ENCODE peak calls at places on chromosomes 11 and 22, in six cellular contexts. One of them, this sample, is unnamed.
A peak's percentile ranks its signal among the peaks of the same experiment; 100 is the strongest.

GRCh38 chr11:1059759-1060158 is 14.9 kb upstream of the MUC2 start:
- DNase-seq in K562: no peak
- DNase-seq in A549: no peak
- DNase-seq in endothelial cell of umbilical vein: no peak
- DNase-seq in HepG2: no peak
- DNase-seq in GM12878: no peak
- DNase-seq in this sample: no peak

GRCh38 chr11:18669211-18669593 is 29.4 kb upstream of the TMEM86A start:
- DNase-seq in K562: no peak
- DNase-seq in A549: no peak
- DNase-seq in endothelial cell of umbilical vein: no peak
- DNase-seq in HepG2: no peak
- DNase-seq in GM12878: no peak
- DNase-seq in this sample: peak; percentile 24

GRCh38 chr22:43128928-43129424 is 14.2 kb downstream of the MCAT start:
- DNase-seq in K562: peak; percentile 63
- DNase-seq in A549: no peak
- DNase-seq in endothelial cell of umbilical vein: no peak
- DNase-seq in HepG2: no peak
- DNase-seq in GM12878: no peak
- DNase-seq in this sample: peak; percentile 66

GRCh38 chr11:121497176-121497995 is 44.6 kb upstream of the SORL1-AS1 start:
- DNase-seq in K562: no peak
- DNase-seq in A549: no peak
- DNase-seq in endothelial cell of umbilical vein: no peak
- DNase-seq in HepG2: no peak
- DNase-seq in GM12878: no peak
- DNase-seq in this sample: no peak

GRCh38 chr11:74989269-74989655 is 529 bp downstream of the NEU3 start:
- DNase-seq in K562: no peak
- DNase-seq in A549: peak; percentile 2
- DNase-seq in endothelial cell of umbilical vein: no peak
- DNase-seq in HepG2: no peak
- DNase-seq in GM12878: no peak
- DNase-seq in this sample: peak; percentile 31

GRCh38 chr11:14189874-14190273 is 169.1 kb downstream of the RRAS2 start:
- DNase-seq in K562: no peak
- DNase-seq in A549: no peak
- DNase-seq in endothelial cell of umbilical vein: no peak
- DNase-seq in HepG2: no peak
- DNase-seq in GM12878: no peak
- DNase-seq in this sample: peak; percentile 80

GRCh38 chr11:92130432-92130831 is 94.2 kb upstream of the FAT3 start:
- DNase-seq in K562: no peak
- DNase-seq in A549: peak; percentile 23
- DNase-seq in endothelial cell of umbilical vein: no peak
- DNase-seq in HepG2: no peak
- DNase-seq in GM12878: no peak
- DNase-seq in this sample: no peak

GRCh38 chr11:85758026-85758425 is 52.9 kb downstream of the SYTL2 start:
- DNase-seq in K562: no peak
- DNase-seq in A549: no peak
- DNase-seq in endothelial cell of umbilical vein: no peak
- DNase-seq in HepG2: no peak
- DNase-seq in GM12878: no peak
- DNase-seq in this sample: no peak

GRCh38 chr22:33747576-33748180 is 172.6 kb downstream of the LARGE1 start:
- DNase-seq in K562: no peak
- DNase-seq in A549: peak; percentile 7
- DNase-seq in endothelial cell of umbilical vein: no peak
- DNase-seq in HepG2: no peak
- DNase-seq in GM12878: no peak
- DNase-seq in this sample: peak; percentile 5

GRCh38 chr11:89421718-89422117 is 69.5 kb downstream of the NOX4 start:
- DNase-seq in K562: no peak
- DNase-seq in A549: no peak
- DNase-seq in endothelial cell of umbilical vein: no peak
- DNase-seq in HepG2: no peak
- DNase-seq in GM12878: no peak
- DNase-seq in this sample: no peak

GRCh38 chr11:26286472-26287066 is 45.4 kb upstream of the ANO3 start:
- DNase-seq in K562: no peak
- DNase-seq in A549: peak; percentile 27
- DNase-seq in endothelial cell of umbilical vein: peak; percentile 37
- DNase-seq in HepG2: peak; percentile 2
- DNase-seq in GM12878: no peak
- DNase-seq in this sample: peak; percentile 30

GRCh38 chr11:33531743-33532181 is 168.9 kb downstream of the C11orf91 start:
- DNase-seq in K562: no peak
- DNase-seq in A549: no peak
- DNase-seq in endothelial cell of umbilical vein: no peak
- DNase-seq in HepG2: no peak
- DNase-seq in GM12878: no peak
- DNase-seq in this sample: no peak

GRCh38 chr22:44023404-44024287 is 456 bp upstream of the PARVB start:
- DNase-seq in K562: peak; percentile 80
- DNase-seq in A549: peak; percentile 51
- DNase-seq in endothelial cell of umbilical vein: peak; percentile 51
- DNase-seq in HepG2: no peak
- DNase-seq in GM12878: no peak
- DNase-seq in this sample: peak; percentile 71

GRCh38 chr11:121575250-121575962 is 122.6 kb upstream of the SORL1-AS1 start:
- DNase-seq in K562: no peak
- DNase-seq in A549: no peak
- DNase-seq in endothelial cell of umbilical vein: no peak
- DNase-seq in HepG2: no peak
- DNase-seq in GM12878: peak; percentile 74
- DNase-seq in this sample: peak; percentile 94

GRCh38 chr11:8019671-8020597 is 32.8 kb downstream of the EIF3F start:
- DNase-seq in K562: no peak
- DNase-seq in A549: no peak
- DNase-seq in endothelial cell of umbilical vein: peak; percentile 8
- DNase-seq in HepG2: no peak
- DNase-seq in GM12878: no peak
- DNase-seq in this sample: no peak

GRCh38 chr11:67199751-67200150 is 66.5 kb upstream of the GRK2 start:
- DNase-seq in K562: no peak
- DNase-seq in A549: no peak
- DNase-seq in endothelial cell of umbilical vein: no peak
- DNase-seq in HepG2: no peak
- DNase-seq in GM12878: no peak
- DNase-seq in this sample: no peak

GRCh38 chr11:60852060-60852638 is 3.6 kb downstream of the PTGDR2 start:
- DNase-seq in K562: no peak
- DNase-seq in A549: no peak
- DNase-seq in endothelial cell of umbilical vein: no peak
- DNase-seq in HepG2: no peak
- DNase-seq in GM12878: no peak
- DNase-seq in this sample: no peak

GRCh38 chr22:37027556-37027955 is 8.0 kb downstream of the MPST start:
- DNase-seq in K562: no peak
- DNase-seq in A549: no peak
- DNase-seq in endothelial cell of umbilical vein: no peak
- DNase-seq in HepG2: no peak
- DNase-seq in GM12878: no peak
- DNase-seq in this sample: no peak

GRCh38 chr11:120235024-120235628 is 4.8 kb upstream of the POU2F3 start:
- DNase-seq in K562: peak; percentile 85
- DNase-seq in A549: peak; percentile 68
- DNase-seq in endothelial cell of umbilical vein: peak; percentile 56
- DNase-seq in HepG2: peak; percentile 66
- DNase-seq in GM12878: no peak
- DNase-seq in this sample: peak; percentile 69

GRCh38 chr22:37169947-37170688 is 17.9 kb downstream of the C1QTNF6 start:
- DNase-seq in K562: peak; percentile 35
- DNase-seq in A549: no peak
- DNase-seq in endothelial cell of umbilical vein: no peak
- DNase-seq in HepG2: no peak
- DNase-seq in GM12878: no peak
- DNase-seq in this sample: no peak

GRCh38 chr11:74311352-74311926 is at the start of gene P4HA3:
- DNase-seq in K562: peak; percentile 93
- DNase-seq in A549: peak; percentile 64
- DNase-seq in endothelial cell of umbilical vein: peak; percentile 78
- DNase-seq in HepG2: peak; percentile 13
- DNase-seq in GM12878: no peak
- DNase-seq in this sample: peak; percentile 69

GRCh38 chr11:35347921-35348331 is 71.4 kb downstream of the SLC1A2 start:
- DNase-seq in K562: no peak
- DNase-seq in A549: no peak
- DNase-seq in endothelial cell of umbilical vein: no peak
- DNase-seq in HepG2: no peak
- DNase-seq in GM12878: no peak
- DNase-seq in this sample: no peak

GRCh38 chr11:134449713-134450112 is 37.7 kb upstream of the B3GAT1 start:
- DNase-seq in K562: no peak
- DNase-seq in A549: no peak
- DNase-seq in endothelial cell of umbilical vein: no peak
- DNase-seq in HepG2: no peak
- DNase-seq in GM12878: no peak
- DNase-seq in this sample: no peak

GRCh38 chr11:11860103-11860979 is 18.6 kb downstream of the USP47 start:
- DNase-seq in K562: no peak
- DNase-seq in A549: no peak
- DNase-seq in endothelial cell of umbilical vein: peak; percentile 77
- DNase-seq in HepG2: no peak
- DNase-seq in GM12878: no peak
- DNase-seq in this sample: no peak
- TF ChIP-seq MYC in K562: no peak
- TF ChIP-seq MYC in A549: no peak
- TF ChIP-seq MYC in endothelial cell of umbilical vein: no peak
- TF ChIP-seq MYC in HepG2: no peak
- TF ChIP-seq MYC in GM12878: no peak
- TF ChIP-seq MYC in this sample: no peak

GRCh38 chr22:25972397-25972796 is 196.9 kb upstream of the SEZ6L start:
- DNase-seq in K562: no peak
- DNase-seq in A549: no peak
- DNase-seq in endothelial cell of umbilical vein: no peak
- DNase-seq in HepG2: no peak
- DNase-seq in GM12878: no peak
- DNase-seq in this sample: no peak

GRCh38 chr22:25969901-25970300 is 199.4 kb upstream of the SEZ6L start:
- DNase-seq in K562: no peak
- DNase-seq in A549: no peak
- DNase-seq in endothelial cell of umbilical vein: no peak
- DNase-seq in HepG2: no peak
- DNase-seq in GM12878: no peak
- DNase-seq in this sample: no peak

GRCh38 chr22:25970348-25970995 is 198.8 kb upstream of the SEZ6L start:
- DNase-seq in K562: no peak
- DNase-seq in A549: no peak
- DNase-seq in endothelial cell of umbilical vein: no peak
- DNase-seq in HepG2: no peak
- DNase-seq in GM12878: no peak
- DNase-seq in this sample: no peak

GRCh38 chr22:25969286-25969685 is 200.0 kb upstream of the SEZ6L start:
- DNase-seq in K562: no peak
- DNase-seq in A549: no peak
- DNase-seq in endothelial cell of umbilical vein: no peak
- DNase-seq in HepG2: no peak
- DNase-seq in GM12878: no peak
- DNase-seq in this sample: no peak

DNA sequence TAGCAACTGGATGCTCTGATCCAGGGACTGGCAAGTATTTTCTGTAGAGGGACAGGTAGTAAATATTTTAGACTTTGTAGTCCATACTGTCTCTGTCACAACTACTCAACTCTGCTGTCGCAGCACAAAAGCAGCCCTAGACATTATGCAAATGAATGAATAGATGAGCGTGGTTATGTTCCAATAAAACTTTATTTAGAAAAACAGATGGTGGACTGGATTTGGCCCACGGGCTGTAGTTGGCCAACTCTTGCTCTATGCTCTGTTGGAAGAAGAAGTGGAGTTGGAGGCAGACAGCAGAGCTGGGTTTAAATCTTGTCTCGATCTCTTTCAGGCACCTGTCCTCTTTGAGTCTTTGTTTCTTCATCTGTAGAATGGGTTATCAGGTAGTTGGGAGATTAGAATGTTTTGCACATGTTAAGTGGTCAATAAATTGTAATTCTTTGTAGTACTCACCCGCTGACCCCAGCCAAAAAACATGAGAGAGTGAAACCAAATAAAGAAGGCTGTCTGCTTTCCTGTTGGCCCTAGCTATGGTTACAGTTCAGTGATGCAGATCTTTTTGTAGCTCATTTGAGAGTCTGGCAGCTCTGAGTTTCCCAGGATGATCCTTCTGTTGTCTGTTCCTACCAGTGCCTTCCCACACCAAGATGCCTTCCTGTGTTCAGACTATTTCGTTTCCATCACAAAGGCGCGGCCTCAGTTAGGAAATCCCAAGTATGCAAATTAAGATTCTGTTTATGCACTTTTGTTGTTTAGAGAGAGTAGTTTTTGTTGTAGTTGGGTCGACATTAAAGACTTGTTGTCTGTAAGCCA is 198.1 kb upstream of the SEZ6L start:
- DNase-seq in K562: no peak
- DNase-seq in A549: no peak
- DNase-seq in endothelial cell of umbilical vein: no peak
- DNase-seq in HepG2: no peak
- DNase-seq in GM12878: peak; percentile 37
- DNase-seq in this sample: no peak
- TF ChIP-seq MYC in K562: no peak
- TF ChIP-seq MYC in A549: no peak
- TF ChIP-seq MYC in endothelial cell of umbilical vein: no peak
- TF ChIP-seq MYC in HepG2: no peak
- TF ChIP-seq MYC in GM12878: no peak
- TF ChIP-seq MYC in this sample: no peak

GRCh38 chr11:123245567-123245966 is 50.5 kb upstream of the CLMP start:
- DNase-seq in K562: no peak
- DNase-seq in A549: no peak
- DNase-seq in endothelial cell of umbilical vein: no peak
- DNase-seq in HepG2: no peak
- DNase-seq in GM12878: no peak
- DNase-seq in this sample: no peak
- TF ChIP-seq MYC in K562: no peak
- TF ChIP-seq MYC in A549: no peak
- TF ChIP-seq MYC in endothelial cell of umbilical vein: no peak
- TF ChIP-seq MYC in HepG2: no peak
- TF ChIP-seq MYC in GM12878: no peak
- TF ChIP-seq MYC in this sample: no peak

DNA sequence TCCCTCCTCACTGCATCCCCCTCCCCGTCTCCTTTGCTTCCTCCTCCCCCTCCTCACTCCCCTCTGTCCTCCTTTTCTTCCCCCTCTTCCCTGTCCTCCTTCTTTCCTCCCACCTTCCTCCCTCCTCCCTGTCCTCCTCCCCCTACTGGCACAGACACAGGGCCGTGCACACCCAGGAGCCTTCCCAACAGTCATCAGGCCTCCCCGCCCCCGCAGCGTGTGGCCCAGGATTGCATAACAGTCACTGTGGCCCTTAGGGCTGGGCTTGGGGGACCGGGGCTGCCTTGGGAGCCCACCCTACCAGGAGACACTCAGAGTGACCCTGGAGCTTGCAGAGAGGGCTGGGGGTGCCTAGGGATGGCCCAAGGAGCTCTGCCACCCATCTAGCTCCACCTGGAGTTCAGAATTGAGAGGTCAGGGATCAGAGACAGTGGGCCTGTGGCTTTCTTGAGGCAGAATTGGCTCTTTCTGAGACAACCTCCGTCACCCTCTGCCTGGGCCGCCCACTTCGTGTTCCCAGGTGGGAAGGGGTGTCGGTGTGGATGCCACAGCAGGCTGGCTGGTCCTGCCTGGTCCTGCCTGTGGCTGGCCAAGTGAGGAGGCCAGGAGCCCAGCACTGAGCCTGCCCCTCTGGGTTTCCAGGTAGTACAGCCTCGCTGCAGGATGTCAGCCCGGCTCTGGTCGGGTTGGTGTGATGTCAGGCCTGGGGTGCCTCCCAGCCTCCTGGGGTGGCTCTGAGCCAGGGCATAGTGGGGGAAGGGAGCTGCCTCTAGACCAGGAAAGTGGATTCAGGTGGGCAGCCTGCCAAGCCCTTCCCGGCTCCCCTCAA is 1.6 kb downstream of the SPI1 start:
- DNase-seq in K562: peak; percentile 82
- DNase-seq in A549: no peak
- DNase-seq in endothelial cell of umbilical vein: no peak
- DNase-seq in HepG2: no peak
- DNase-seq in GM12878: no peak
- DNase-seq in this sample: peak; percentile 87
- TF ChIP-seq MYC in K562: peak; percentile 49
- TF ChIP-seq MYC in A549: no peak
- TF ChIP-seq MYC in endothelial cell of umbilical vein: no peak
- TF ChIP-seq MYC in HepG2: no peak
- TF ChIP-seq MYC in GM12878: no peak
- TF ChIP-seq MYC in this sample: peak; percentile 33

This sample was measured in NB4.